ENCODE peak calls at places on chromosomes 2 and 18, in four cellular contexts. B is stimulated activated CD8-positive, alpha-beta memory T cell treated with anti-CD3 and anti-CD28 coated beads, Interleukin-4, amount 100 ng/mL, for 24 hours; A is transverse colon; I is upper lobe of left lung. Y is an unnamed sample.

GRCh38 chr18:54043484-54044256 is 180.8 kb downstream of the MBD2 start:
- DNase-seq in A (no peak), B (no peak), I (no peak), Y (no peak)

GRCh38 chr2:178280261-178280852 is 86.0 kb downstream of the OSBPL6 start:
- DNase-seq in B (no peak), A (no peak), I (no peak), Y (peak)

GRCh38 chr2:98869868-98870267 is 66.2 kb downstream of the CRACDL start:
- DNase-seq in A (peak), B (no peak), I (peak), Y (no peak)

GRCh38 chr2:213627835-213628234 is 343.6 kb downstream of the SPAG16 start:
- DNase-seq in B (no peak), A (no peak), I (no peak), Y (no peak)

GRCh38 chr18:59912007-59912550 is 12.3 kb downstream of the PMAIP1 start:
- DNase-seq in B (no peak), I (no peak), A (no peak), Y (no peak)

GRCh38 chr2:1653956-1654695 is 90.2 kb downstream of the PXDN start:
- DNase-seq in I (no peak), B (no peak), A (no peak), Y (no peak)

GRCh38 chr18:2657788-2658458 is 2.4 kb downstream of the SMCHD1 start:
- DNase-seq in B (no peak), A (no peak), I (no peak), Y (no peak)

GRCh38 chr2:123077101-123077500 is 948.0 kb upstream of the CNTNAP5 start:
- DNase-seq in B (no peak), I (no peak), A (no peak), Y (no peak)

GRCh38 chr18:51107594-51108305 is 77.7 kb downstream of the SMAD4 start:
- DNase-seq in B (no peak), I (no peak), A (no peak), Y (no peak)

GRCh38 chr2:63101954-63102353 is 51.3 kb downstream of the OTX1 start:
- DNase-seq in A (no peak), B (no peak), I (no peak), Y (no peak)

GRCh38 chr2:239385096-239386000 is 15.5 kb downstream of the HDAC4 start:
- DNase-seq in I (no peak), A (no peak), B (no peak), Y (no peak)

GRCh38 chr2:25446122-25446521 is 104.4 kb upstream of the DNMT3A start:
- DNase-seq in A (no peak), B (no peak), I (no peak), Y (no peak)

GRCh38 chr2:133045787-133046186 is 375.8 kb upstream of the LYPD1 start:
- DNase-seq in B (no peak), A (no peak), I (no peak), Y (no peak)

GRCh38 chr18:37565138-37565984 is at the start of gene CELF4:
- DNase-seq in A (no peak), B (no peak), I (no peak), Y (peak)

GRCh38 chr18:23793985-23794867 is 105.0 kb downstream of the LAMA3 start:
- DNase-seq in I (no peak), B (no peak), A (no peak), Y (no peak)

GRCh38 chr18:66079401-66079800 is 328.6 kb downstream of the CDH7 start:
- DNase-seq in A (no peak), B (no peak), I (no peak), Y (no peak)

GRCh38 chr2:111919794-111920608 is 21.6 kb downstream of the MERTK start:
- DNase-seq in A (peak), I (peak), B (no peak), Y (no peak)

GRCh38 chr2:205698556-205699282 is 16.4 kb downstream of the NRP2 start:
- DNase-seq in I (no peak), B (no peak), A (no peak), Y (no peak)

GRCh38 chr2:232142502-232142901 is 181.0 kb downstream of the DIS3L2 start:
- DNase-seq in I (no peak), A (no peak), B (no peak), Y (no peak)

GRCh38 chr2:225157052-225157451 is 114.8 kb upstream of the DOCK10 start:
- DNase-seq in I (no peak), A (no peak), B (no peak), Y (no peak)

GRCh38 chr2:98538280-98539041 is 69.9 kb downstream of the COA5 start:
- DNase-seq in I (no peak), A (no peak), B (no peak), Y (no peak)

GRCh38 chr2:38263293-38263692 is 113.8 kb downstream of the ATL2 start:
- DNase-seq in B (no peak), I (no peak), A (no peak), Y (no peak)

GRCh38 chr2:163692611-163693482 is 43.0 kb downstream of the FIGN start:
- DNase-seq in I (no peak), B (no peak), A (no peak), Y (no peak)

GRCh38 chr2:28327596-28327962 is 65.1 kb upstream of the FOSL2 start:
- DNase-seq in B (no peak), I (no peak), A (no peak), Y (no peak)

Y was measured in HEK293T.